ENCODE peak calls at places on chromosomes 12 and 14, in eight cellular contexts. F, Q, J, M, L, C, G and H are unnamed samples.

GRCh38 chr14:26887842-26888241 is 290.0 kb upstream of the NOVA1 start:
- DNase-seq in C (no peak), J (no peak), G (no peak), Q (no peak), F (no peak), L (no peak), M (no peak), H (no peak)

GRCh38 chr12:96774501-96775256 is 132.4 kb upstream of the NEDD1 start:
- DNase-seq in J (peak; percentile 93), C (no peak), G (no peak), L (no peak), Q (no peak), M (no peak), F (no peak), H (no peak)

GRCh38 chr12:84922721-84923120 is 10.1 kb upstream of the SLC6A15 start:
- DNase-seq in Q (no peak), L (no peak), F (no peak), J (peak; percentile 19), M (no peak), G (no peak), C (no peak), H (no peak)

GRCh38 chr12:49621651-49622500 is 1.5 kb upstream of the PRPF40B start:
- DNase-seq in L (no peak), G (peak; percentile 47), M (no peak), J (no peak), Q (no peak), F (no peak), C (peak; percentile 31), H (no peak)

GRCh38 chr12:85057370-85057963 is 21.3 kb downstream of the LRRIQ1 start:
- DNase-seq in J (peak; percentile 79), M (peak; percentile 39), C (peak; percentile 46), G (peak; percentile 33), F (peak; percentile 69), L (peak; percentile 78), Q (peak; percentile 69), H (peak; percentile 56)

GRCh38 chr14:74973003-74973614 is 17.7 kb upstream of the PGF start:
- DNase-seq in Q (no peak), F (no peak), G (peak; percentile 47), J (no peak), C (peak; percentile 62), M (no peak), L (no peak), H (peak; percentile 7)

GRCh38 chr14:61479746-61480502 is 158.5 kb downstream of the PRKCH start:
- DNase-seq in L (no peak), M (no peak), J (peak; percentile 84), F (no peak), Q (no peak), G (no peak), C (no peak), H (peak; percentile 15)

GRCh38 chr12:107287436-107288413 is 194.4 kb upstream of the CRY1 start:
- DNase-seq in Q (no peak), C (no peak), J (peak; percentile 92), F (no peak), G (no peak), L (no peak), M (no peak), H (no peak)

GRCh38 chr12:54371328-54372112 is 7.2 kb upstream of the GPR84 start:
- DNase-seq in Q (no peak), M (no peak), G (peak; percentile 91), F (no peak), J (no peak), C (no peak), L (no peak), H (no peak)

GRCh38 chr12:50398931-50399330 is 1.8 kb upstream of the LARP4 start:
- DNase-seq in J (no peak), L (no peak), C (no peak), Q (no peak), M (no peak), F (no peak), G (no peak), H (no peak)

GRCh38 chr12:96051756-96052155 is 16.4 kb upstream of the LTA4H start:
- DNase-seq in G (no peak), M (no peak), L (no peak), C (no peak), J (no peak), F (no peak), Q (no peak), H (no peak)

GRCh38 chr14:101040538-101041442 is 137.3 kb upstream of the RTL1 start:
- DNase-seq in M (no peak), G (no peak), F (peak; percentile 33), J (peak; percentile 46), Q (no peak), C (no peak), L (no peak), H (no peak)

GRCh38 chr14:50823763-50824636 is 7.0 kb downstream of the NIN start:
- DNase-seq in J (no peak), G (no peak), C (peak; percentile 50), Q (no peak), F (no peak), M (no peak), L (peak; percentile 23), H (no peak)

GRCh38 chr12:98771811-98772752 is 127.0 kb downstream of the APAF1 start:
- DNase-seq in J (no peak), M (no peak), L (no peak), F (no peak), G (no peak), Q (no peak), C (no peak), H (no peak)

GRCh38 chr14:67918838-67919237 is 99.3 kb downstream of the RAD51B start:
- DNase-seq in C (no peak), G (no peak), Q (no peak), F (no peak), J (no peak), M (no peak), L (no peak), H (no peak)

GRCh38 chr12:34401659-34402227 is 379.4 kb downstream of the ALG10 start:
- DNase-seq in F (peak; percentile 2), J (no peak), Q (no peak), G (peak; percentile 0), L (no peak), C (no peak), M (no peak), H (no peak)

GRCh38 chr12:7832059-7832696 is 40.5 kb downstream of the SLC2A14 start:
- DNase-seq in M (peak; percentile 32), L (peak; percentile 86), G (peak; percentile 49), F (peak; percentile 54), C (peak; percentile 66), J (peak; percentile 50), Q (peak; percentile 58), H (peak; percentile 35)

GRCh38 chr12:19095869-19096480 is 33.6 kb upstream of the PLEKHA5 start:
- DNase-seq in J (peak; percentile 62), G (no peak), Q (no peak), M (no peak), F (peak; percentile 32), C (no peak), L (no peak), H (no peak)

GRCh38 chr12:101992091-101992490 is 69.7 kb downstream of the WASHC3 start:
- DNase-seq in L (no peak), F (no peak), Q (no peak), G (no peak), J (no peak), C (no peak), M (no peak), H (no peak)

GRCh38 chr12:125983784-125984510 is 918.7 kb downstream of the AACS start:
- DNase-seq in F (peak; percentile 61), Q (peak; percentile 94), C (no peak), J (no peak), M (no peak), G (peak; percentile 20), L (peak; percentile 46), H (no peak)

GRCh38 chr12:116370886-116371580 is 93.5 kb upstream of the MED13L start:
- DNase-seq in L (no peak), C (no peak), G (peak; percentile 60), J (no peak), F (no peak), Q (no peak), M (no peak), H (no peak)

GRCh38 chr14:105881021-105881930 is 354.9 kb downstream of the TMEM121 start:
- DNase-seq in M (no peak), C (no peak), Q (no peak), F (no peak), L (no peak), G (no peak), J (no peak), H (no peak)

GRCh38 chr14:33738481-33738880 is 212.4 kb downstream of the EGLN3 start:
- DNase-seq in J (no peak), F (no peak), C (no peak), L (peak; percentile 9), G (no peak), M (no peak), Q (peak; percentile 17), H (no peak)

GRCh38 chr14:97299661-97300060 is 502.5 kb downstream of the VRK1 start:
- DNase-seq in Q (peak; percentile 55), C (no peak), L (peak; percentile 50), F (no peak), M (no peak), J (no peak), G (no peak), H (no peak)
- H2AFZ ChIP-seq in Q (no peak overlapping the region), C (no peak overlapping the region), L (peak overlapping the region; percentile 63), F (no peak overlapping the region), M (no peak overlapping the region), J (no peak overlapping the region), G (no peak overlapping the region), H (no peak overlapping the region)

GRCh38 chr14:90301580-90302181 is 30.1 kb downstream of the NRDE2 start:
- DNase-seq in C (peak; percentile 26), G (peak; percentile 51), F (peak; percentile 62), Q (peak; percentile 15), J (peak; percentile 60), M (no peak), L (peak; percentile 33), H (no peak)
- TF ChIP-seq EZH2phosphoT487 in C (no peak), G (no peak), F (no peak), Q (no peak), J (no peak), M (no peak), L (no peak), H (no peak)

GRCh38 chr14:103029936-103030335 is 27.4 kb downstream of the CDC42BPB start:
- DNase-seq in L (no peak), J (no peak), F (no peak), C (no peak), G (no peak), Q (no peak), M (no peak), H (no peak)

GRCh38 chr14:103033744-103034143 is 23.6 kb downstream of the CDC42BPB start:
- DNase-seq in M (no peak), L (no peak), F (peak; percentile 74), Q (no peak), J (peak; percentile 94), C (no peak), G (no peak), H (no peak)

GRCh38 chr14:103031566-103031911 is 25.8 kb downstream of the CDC42BPB start:
- DNase-seq in L (no peak), Q (no peak), M (no peak), F (no peak), J (no peak), C (no peak), G (peak; percentile 81), H (no peak)

GRCh38 chr14:103030741-103031565 is 26.4 kb downstream of the CDC42BPB start:
- DNase-seq in F (no peak), C (no peak), L (no peak), J (peak; percentile 36), M (no peak), Q (no peak), G (no peak), H (no peak)

GRCh38 chr14:103031956-103032355 is 25.4 kb downstream of the CDC42BPB start:
- DNase-seq in L (peak; percentile 48), G (peak; percentile 64), F (peak; percentile 50), M (no peak), C (peak; percentile 7), Q (peak; percentile 33), J (peak; percentile 42), H (no peak)
- TF ChIP-seq CTCF in L (peak; percentile 7), G (peak; percentile 23), F (peak; percentile 19), M (peak; percentile 17), C (peak; percentile 23), Q (peak; percentile 11), J (peak; percentile 26), H (no peak)

GRCh38 chr12:15494329-15495046 is 172.2 kb downstream of the PTPRO start:
- DNase-seq in F (no peak), Q (no peak), M (no peak), G (no peak), J (no peak), C (no peak), L (no peak), H (peak; percentile 22)
- H2AFZ ChIP-seq in F (no peak overlapping the region), Q (no peak overlapping the region), M (no peak overlapping the region), G (no peak overlapping the region), J (no peak overlapping the region), C (no peak overlapping the region), L (no peak overlapping the region), H (no peak overlapping the region)